ENCODE peak calls at places on chromosomes 7 and 10, in eight cellular contexts. D is CD8-positive, alpha-beta memory T cell; J is activated CD8-positive, alpha-beta T cell treated with anti-CD3 and anti-CD28 coated beads for 36 hours; H is Right ventricle myocardium superior; Z is right lobe of liver; P is coronary artery; F is AG09319; O is stimulated activated CD4-positive, alpha-beta T cell treated with anti-CD3 and anti-CD28 coated beads, Interleukin-1b, Interleukin-23, amount 100 ng/mL, for 24 hours. Q is an unnamed sample.

GRCh38 chr10:73771722-73772279 is 10.0 kb upstream of the CHCHD1 start:
- DNase-seq in D (no peak), H (peak; percentile 95), Z (no peak), O (peak; percentile 55), P (no peak), F (peak; percentile 51), J (peak; percentile 82), Q (no peak)

GRCh38 chr10:60731134-60731883 is 47.0 kb upstream of the CDK1 start:
- DNase-seq in J (peak; percentile 34), Z (no peak), F (no peak), D (peak; percentile 9), H (no peak), O (no peak), P (no peak), Q (no peak)

GRCh38 chr10:71816931-71817631 is 34.0 kb downstream of the PSAP start:
- DNase-seq in Z (no peak), D (no peak), H (no peak), P (no peak), O (no peak), J (no peak), F (no peak), Q (no peak)

GRCh38 chr10:14439451-14440259 is 108.9 kb upstream of the FRMD4A start:
- DNase-seq in J (no peak), H (no peak), Z (no peak), F (no peak), O (no peak), D (no peak), P (no peak), Q (no peak)

GRCh38 chr10:15146366-15146765 is 22.1 kb downstream of the NMT2 start:
- DNase-seq in F (no peak), H (no peak), D (no peak), Z (no peak), J (no peak), P (no peak), O (no peak), Q (no peak)

GRCh38 chr10:127398140-127398966 is 150.8 kb upstream of the NPS start:
- DNase-seq in F (no peak), Z (no peak), J (no peak), P (no peak), H (no peak), O (no peak), D (no peak), Q (no peak)

GRCh38 chr7:37037286-37037685 is 313.0 kb upstream of the AOAH start:
- DNase-seq in F (no peak), O (no peak), D (no peak), Z (no peak), J (no peak), P (no peak), H (no peak), Q (no peak)

GRCh38 chr10:75514830-75515229 is 83.4 kb downstream of the LRMDA start:
- DNase-seq in P (no peak), Z (no peak), H (no peak), F (no peak), O (no peak), D (no peak), J (no peak), Q (no peak)

GRCh38 chr10:561721-562120 is 127.7 kb downstream of the DIP2C start:
- DNase-seq in F (no peak), D (no peak), H (no peak), J (no peak), P (no peak), Z (no peak), O (no peak), Q (no peak)

GRCh38 chr7:70377957-70378356 is 754.0 kb upstream of the GALNT17 start:
- DNase-seq in J (no peak), H (no peak), P (no peak), F (no peak), D (no peak), Z (no peak), O (no peak), Q (no peak)

GRCh38 chr10:103448751-103449150 is 3.4 kb downstream of the CALHM2 start:
- DNase-seq in Z (no peak), H (peak; percentile 82), O (no peak), F (peak; percentile 48), P (no peak), D (no peak), J (no peak), Q (no peak)

GRCh38 chr10:124087672-124088634 is 5.4 kb downstream of the CHST15 start:
- DNase-seq in H (no peak), O (no peak), J (no peak), F (no peak), D (no peak), P (no peak), Z (no peak), Q (peak; percentile 55)

GRCh38 chr7:50667338-50667737 is 102.1 kb upstream of the DDC start:
- DNase-seq in Z (peak; percentile 80), O (no peak), J (no peak), P (no peak), H (peak; percentile 67), F (no peak), D (no peak), Q (no peak)

GRCh38 chr7:54833021-54833467 is 74.0 kb upstream of the SEC61G start:
- DNase-seq in F (no peak), D (no peak), J (no peak), P (no peak), Z (no peak), O (no peak), H (no peak), Q (no peak)

GRCh38 chr7:24819916-24820689 is 62.8 kb upstream of the GSDME start:
- DNase-seq in Z (peak; percentile 77), F (peak; percentile 75), O (peak; percentile 52), J (peak; percentile 91), P (peak; percentile 80), H (peak; percentile 81), D (peak; percentile 65), Q (peak; percentile 84)

GRCh38 chr10:85604136-85604725 is 762.4 kb downstream of the GRID1 start:
- DNase-seq in F (no peak), O (no peak), H (no peak), Z (no peak), J (no peak), P (peak; percentile 59), D (no peak), Q (no peak)

GRCh38 chr10:126043389-126043788 is 147.0 kb downstream of the FANK1 start:
- DNase-seq in F (no peak), D (no peak), H (no peak), P (no peak), J (no peak), O (no peak), Z (no peak), Q (no peak)

GRCh38 chr7:24882989-24883631 is 96.9 kb downstream of the OSBPL3 start:
- DNase-seq in H (peak; percentile 84), J (peak; percentile 42), P (no peak), D (no peak), O (no peak), Z (no peak), F (no peak), Q (no peak)

GRCh38 chr7:142357953-142358520 is 100.2 kb upstream of the PRSS58 start:
- DNase-seq in Z (no peak), J (peak; percentile 51), H (no peak), O (no peak), P (no peak), F (peak; percentile 62), D (peak; percentile 41), Q (peak; percentile 60)

GRCh38 chr10:93028881-93029280 is 31.7 kb upstream of the CYP26C1 start:
- DNase-seq in P (no peak), Z (no peak), H (no peak), D (no peak), F (peak; percentile 4), O (no peak), J (no peak), Q (no peak)

GRCh38 chr7:101817930-101818698 is 688 bp downstream of the CUX1 start:
- DNase-seq in F (no peak), D (no peak), H (no peak), P (no peak), Z (no peak), J (no peak), O (no peak), Q (no peak)

GRCh38 chr7:105879782-105880181 is 3.4 kb upstream of the ATXN7L1 start:
- DNase-seq in D (no peak), P (no peak), H (no peak), Z (no peak), J (no peak), O (no peak), F (no peak), Q (no peak)

GRCh38 chr7:98826811-98827231 is 43.0 kb downstream of the TMEM130 start:
- DNase-seq in Z (peak; percentile 85), O (no peak), H (peak; percentile 94), F (no peak), P (peak; percentile 96), D (no peak), J (no peak), Q (peak; percentile 85)

GRCh38 chr10:24821986-24822385 is 98.3 kb upstream of the ARHGAP21 start:
- DNase-seq in Z (no peak), J (peak; percentile 35), O (no peak), P (no peak), D (no peak), F (no peak), H (no peak), Q (no peak)

GRCh38 chr10:77180794-77181193 is 456.8 kb downstream of the KCNMA1 start:
- DNase-seq in D (no peak), F (no peak), H (no peak), Z (no peak), P (no peak), J (no peak), O (no peak), Q (no peak)

GRCh38 chr10:110502851-110503301 is 5.2 kb downstream of the DUSP5 start:
- DNase-seq in J (no peak), P (no peak), D (no peak), Z (peak; percentile 67), F (no peak), O (no peak), H (peak; percentile 60), Q (no peak)

GRCh38 chr10:118173326-118173725 is 126.6 kb upstream of the RAB11FIP2 start:
- DNase-seq in P (no peak), Z (no peak), H (no peak), F (no peak), O (no peak), D (no peak), J (no peak), Q (no peak)

GRCh38 chr7:75969182-75969581 is 25.2 kb downstream of the TMEM120A start:
- DNase-seq in F (no peak), D (no peak), H (no peak), O (no peak), J (no peak), P (no peak), Z (peak; percentile 74), Q (no peak)

GRCh38 chr10:129415261-129416135 is 51.5 kb upstream of the MGMT start:
- DNase-seq in D (no peak), J (no peak), F (no peak), P (no peak), Z (no peak), O (no peak), H (no peak), Q (no peak)

GRCh38 chr10:114990991-114991390 is 53.0 kb downstream of the TRUB1 start:
- DNase-seq in D (no peak), H (no peak), Z (no peak), J (no peak), O (no peak), F (no peak), P (no peak), Q (peak; percentile 48)

GRCh38 chr7:77199008-77199966 is at the start of gene FGL2:
- DNase-seq in P (peak; percentile 86), H (peak; percentile 74), O (no peak), F (no peak), Z (peak; percentile 59), J (peak; percentile 46), D (peak; percentile 26), Q (peak; percentile 26)

GRCh38 chr7:1672851-1673486 is 2.9 kb downstream of the ELFN1 start:
- DNase-seq in P (peak; percentile 56), F (no peak), D (no peak), J (no peak), O (no peak), H (no peak), Z (peak; percentile 53), Q (no peak)

GRCh38 chr10:230758-231157 is 95.5 kb downstream of the ZMYND11 start:
- DNase-seq in Z (no peak), J (no peak), H (no peak), D (no peak), O (no peak), F (no peak), P (no peak), Q (no peak)